ENCODE peak calls at places on chromosomes 12 and 14, in four cellular contexts. One of them, this sample, is unnamed.

GRCh38 chr12:65171870-65172269 is 2.5 kb downstream of the LEMD3 start:
- DNase-seq in GM12878: no peak
- DNase-seq in K562: no peak
- DNase-seq in HepG2: no peak
- DNase-seq in this sample: no peak

GRCh38 chr12:94851396-94852025 is 152.0 kb downstream of the NDUFA12 start:
- DNase-seq in K562: no peak
- DNase-seq in HepG2: no peak
- DNase-seq in GM12878: no peak
- DNase-seq in this sample: no peak

GRCh38 chr14:95130545-95130944 is 26.8 kb downstream of the DICER1 start:
- DNase-seq in K562: no peak
- DNase-seq in HepG2: no peak
- DNase-seq in GM12878: no peak
- DNase-seq in this sample: no peak

GRCh38 chr14:70448633-70449032 is 3.3 kb upstream of the ADAM21 start:
- DNase-seq in GM12878: no peak
- DNase-seq in K562: no peak
- DNase-seq in HepG2: peak
- DNase-seq in this sample: no peak

GRCh38 chr12:23555808-23556207 is 393.7 kb downstream of the SOX5 start:
- DNase-seq in K562: peak
- DNase-seq in HepG2: no peak
- DNase-seq in GM12878: no peak
- DNase-seq in this sample: no peak

GRCh38 chr12:89919241-89919906 is 210.7 kb upstream of the ATP2B1 start:
- DNase-seq in HepG2: no peak
- DNase-seq in GM12878: no peak
- DNase-seq in K562: no peak
- DNase-seq in this sample: no peak

GRCh38 chr14:75295061-75295461 is 16.4 kb downstream of the FOS start:
- DNase-seq in HepG2: no peak
- DNase-seq in GM12878: no peak
- DNase-seq in K562: peak
- DNase-seq in this sample: peak

GRCh38 chr12:112165624-112166023 is 40.3 kb downstream of the TRAFD1 start:
- DNase-seq in HepG2: no peak
- DNase-seq in GM12878: no peak
- DNase-seq in K562: no peak
- DNase-seq in this sample: no peak

GRCh38 chr12:103748002-103748401 is 93.0 kb downstream of the NT5DC3 start:
- DNase-seq in HepG2: no peak
- DNase-seq in K562: no peak
- DNase-seq in GM12878: no peak
- DNase-seq in this sample: no peak

DNA sequence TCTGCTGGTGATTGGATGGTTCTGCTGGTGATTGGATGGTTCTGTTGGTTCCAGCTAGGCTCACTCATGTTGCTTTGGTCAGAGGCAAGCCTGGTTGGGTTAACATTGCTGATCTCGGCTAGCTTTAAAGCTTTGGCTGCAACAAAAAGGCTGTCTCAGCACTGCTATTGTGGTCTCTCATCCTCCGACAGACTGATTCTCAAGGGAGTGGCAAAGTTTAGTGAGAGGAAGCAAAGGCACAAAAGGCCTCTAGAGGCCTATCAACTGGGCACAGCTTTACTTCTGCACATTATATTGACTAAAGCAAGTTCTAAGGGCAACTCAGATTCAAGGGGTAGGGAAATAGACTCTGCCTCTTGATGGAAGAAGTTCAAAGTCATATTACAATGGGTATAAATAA is 84.7 kb upstream of the LGR5 start:
- DNase-seq in GM12878: no peak
- DNase-seq in K562: no peak
- DNase-seq in HepG2: no peak
- DNase-seq in this sample: no peak
- TF ChIP-seq FOXK2 in GM12878: no peak
- TF ChIP-seq FOXK2 in K562: no peak
- TF ChIP-seq FOXK2 in HepG2: no peak
- TF ChIP-seq FOXK2 in this sample: no peak

GRCh38 chr14:36284971-36285595 is 35.4 kb downstream of the MBIP start:
- DNase-seq in K562: peak
- DNase-seq in HepG2: no peak
- DNase-seq in GM12878: no peak
- DNase-seq in this sample: no peak
- TF ChIP-seq FOXK2 in K562: no peak
- TF ChIP-seq FOXK2 in HepG2: no peak
- TF ChIP-seq FOXK2 in GM12878: no peak
- TF ChIP-seq FOXK2 in this sample: no peak

GRCh38 chr14:96630281-96630680 is 128.1 kb downstream of the PAPOLA start:
- DNase-seq in GM12878: no peak
- DNase-seq in K562: no peak
- DNase-seq in HepG2: no peak
- DNase-seq in this sample: no peak

GRCh38 chr14:96633096-96633495 is 130.9 kb downstream of the PAPOLA start:
- DNase-seq in GM12878: no peak
- DNase-seq in HepG2: no peak
- DNase-seq in K562: no peak
- DNase-seq in this sample: no peak

GRCh38 chr14:96631030-96631429 is 128.8 kb downstream of the PAPOLA start:
- DNase-seq in K562: no peak
- DNase-seq in GM12878: no peak
- DNase-seq in HepG2: no peak
- DNase-seq in this sample: no peak

GRCh38 chr14:96631621-96632362 is 129.6 kb downstream of the PAPOLA start:
- DNase-seq in HepG2: no peak
- DNase-seq in K562: peak
- DNase-seq in GM12878: no peak
- DNase-seq in this sample: peak

DNA sequence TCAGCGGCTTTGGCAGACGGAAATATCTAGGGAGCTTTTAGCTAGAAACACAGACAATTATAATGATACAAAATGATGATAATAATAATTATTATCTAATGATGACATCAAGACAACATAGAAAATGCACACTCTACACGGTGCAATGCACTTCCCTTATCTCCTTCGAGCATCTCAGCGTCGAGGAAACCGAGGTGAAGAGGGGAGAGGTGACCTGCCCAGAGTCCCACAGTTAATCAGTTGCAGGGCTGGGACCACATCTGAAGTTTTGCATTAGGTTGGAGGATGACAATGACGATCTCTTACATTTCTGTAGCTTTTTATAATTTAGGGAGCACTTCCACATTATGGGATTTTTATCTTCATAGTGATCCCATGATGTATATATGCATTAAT is 130.2 kb downstream of the PAPOLA start:
- DNase-seq in GM12878: no peak
- DNase-seq in HepG2: no peak
- DNase-seq in K562: no peak
- DNase-seq in this sample: no peak
- TF ChIP-seq FOXK2 in GM12878: no peak
- TF ChIP-seq FOXK2 in HepG2: no peak
- TF ChIP-seq FOXK2 in K562: no peak
- TF ChIP-seq FOXK2 in this sample: no peak

GRCh38 chr12:58367041-58367440 is 425.7 kb downstream of the ATP23 start:
- DNase-seq in K562: no peak
- DNase-seq in HepG2: no peak
- DNase-seq in GM12878: no peak
- DNase-seq in this sample: no peak

GRCh38 chr12:58363971-58364370 is 422.6 kb downstream of the ATP23 start:
- DNase-seq in GM12878: no peak
- DNase-seq in HepG2: no peak
- DNase-seq in K562: no peak
- DNase-seq in this sample: no peak

GRCh38 chr12:58365087-58365390 is 423.7 kb downstream of the ATP23 start:
- DNase-seq in HepG2: no peak
- DNase-seq in GM12878: no peak
- DNase-seq in K562: no peak
- DNase-seq in this sample: no peak

GRCh38 chr12:58368001-58368400 is 426.6 kb downstream of the ATP23 start:
- DNase-seq in GM12878: no peak
- DNase-seq in K562: no peak
- DNase-seq in HepG2: no peak
- DNase-seq in this sample: no peak

GRCh38 chr12:58364389-58365086 is 423.2 kb downstream of the ATP23 start:
- DNase-seq in K562: no peak
- DNase-seq in GM12878: no peak
- DNase-seq in HepG2: no peak
- DNase-seq in this sample: no peak
- TF ChIP-seq FOXK2 in K562: no peak
- TF ChIP-seq FOXK2 in GM12878: no peak
- TF ChIP-seq FOXK2 in HepG2: no peak
- TF ChIP-seq FOXK2 in this sample: no peak

DNA sequence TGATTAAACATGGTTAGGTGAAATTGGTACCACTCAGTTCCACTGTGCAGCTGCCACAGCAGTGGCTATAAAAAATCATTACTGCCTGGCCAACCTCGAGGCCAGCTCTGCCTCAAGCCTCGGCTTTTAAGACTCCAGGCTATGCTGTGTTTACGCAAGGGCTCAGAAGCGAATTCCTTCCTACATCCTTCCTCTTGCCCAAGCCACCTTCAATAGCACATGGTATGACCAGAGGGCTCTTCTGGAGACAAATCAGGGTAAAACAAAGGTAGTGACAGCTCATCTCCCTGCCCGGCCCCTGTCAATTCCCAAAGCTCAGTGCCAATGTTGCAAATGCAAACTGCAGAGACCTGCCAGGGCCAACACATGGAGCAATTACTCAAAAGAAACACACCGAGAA is 31.9 kb downstream of the NUAK1 start:
- DNase-seq in K562: no peak
- DNase-seq in HepG2: no peak
- DNase-seq in GM12878: no peak
- DNase-seq in this sample: no peak
- TF ChIP-seq FOXK2 in K562: no peak
- TF ChIP-seq FOXK2 in HepG2: no peak
- TF ChIP-seq FOXK2 in GM12878: no peak
- TF ChIP-seq FOXK2 in this sample: no peak